ENCODE peak calls at places on chromosomes 2 and 18, in four cellular contexts. One of them, this sample, is unnamed.

GRCh38 chr2:196291873-196292800 is 120.8 kb upstream of the STK17B start:
- DNase-seq in upper lobe of right lung: no peak
- DNase-seq in CD8-positive, alpha-beta T cell: no peak
- DNase-seq in A673: no peak
- DNase-seq in this sample: no peak

GRCh38 chr2:182824056-182824758 is 42.2 kb downstream of the FRZB start:
- DNase-seq in upper lobe of right lung: no peak
- DNase-seq in CD8-positive, alpha-beta T cell: no peak
- DNase-seq in A673: no peak
- DNase-seq in this sample: no peak

GRCh38 chr18:11411021-11411420 is 198.4 kb upstream of the SLC35G4 start:
- DNase-seq in CD8-positive, alpha-beta T cell: no peak
- DNase-seq in upper lobe of right lung: no peak
- DNase-seq in A673: no peak
- DNase-seq in this sample: no peak

GRCh38 chr18:59960272-59960671 is 60.5 kb downstream of the PMAIP1 start:
- DNase-seq in upper lobe of right lung: no peak
- DNase-seq in CD8-positive, alpha-beta T cell: no peak
- DNase-seq in A673: no peak
- DNase-seq in this sample: no peak

GRCh38 chr2:15912203-15912602 is 28.1 kb upstream of the MYCN start:
- DNase-seq in A673: no peak
- DNase-seq in upper lobe of right lung: no peak
- DNase-seq in CD8-positive, alpha-beta T cell: no peak
- DNase-seq in this sample: no peak

GRCh38 chr18:28175047-28175929 is 1.6 kb downstream of the CDH2 start:
- DNase-seq in A673: no peak
- DNase-seq in upper lobe of right lung: no peak
- DNase-seq in CD8-positive, alpha-beta T cell: no peak
- DNase-seq in this sample: no peak

GRCh38 chr18:24031916-24032315 is 17.4 kb downstream of the TTC39C start:
- DNase-seq in upper lobe of right lung: no peak
- DNase-seq in CD8-positive, alpha-beta T cell: no peak
- DNase-seq in A673: no peak
- DNase-seq in this sample: no peak

GRCh38 chr2:1911811-1912210 is 167.5 kb upstream of the PXDN start:
- DNase-seq in upper lobe of right lung: no peak
- DNase-seq in CD8-positive, alpha-beta T cell: no peak
- DNase-seq in A673: no peak
- DNase-seq in this sample: no peak

GRCh38 chr18:36175481-36175880 is 11.8 kb upstream of the MOCOS start:
- DNase-seq in CD8-positive, alpha-beta T cell: no peak
- DNase-seq in A673: no peak
- DNase-seq in upper lobe of right lung: no peak
- DNase-seq in this sample: no peak

GRCh38 chr18:26961805-26962204 is 96.3 kb upstream of the AQP4 start:
- DNase-seq in upper lobe of right lung: no peak
- DNase-seq in A673: no peak
- DNase-seq in CD8-positive, alpha-beta T cell: no peak
- DNase-seq in this sample: no peak

GRCh38 chr2:47167149-47167548 is 12.0 kb upstream of the STPG4 start:
- DNase-seq in upper lobe of right lung: no peak
- DNase-seq in CD8-positive, alpha-beta T cell: no peak
- DNase-seq in A673: no peak
- DNase-seq in this sample: no peak

GRCh38 chr2:118738106-118738505 is 109.3 kb downstream of the EN1 start:
- DNase-seq in CD8-positive, alpha-beta T cell: no peak
- DNase-seq in upper lobe of right lung: no peak
- DNase-seq in A673: no peak
- DNase-seq in this sample: no peak

GRCh38 chr18:23503967-23504352 is 649 bp downstream of the RMC1 start:
- DNase-seq in A673: peak; percentile 22
- DNase-seq in upper lobe of right lung: no peak
- DNase-seq in CD8-positive, alpha-beta T cell: no peak
- DNase-seq in this sample: no peak

GRCh38 chr2:232236200-232236599 is 142.4 kb upstream of the ALPP start:
- DNase-seq in A673: no peak
- DNase-seq in CD8-positive, alpha-beta T cell: no peak
- DNase-seq in upper lobe of right lung: no peak
- DNase-seq in this sample: no peak

GRCh38 chr2:191927319-191927867 is 80.5 kb upstream of the CAVIN2 start:
- DNase-seq in CD8-positive, alpha-beta T cell: no peak
- DNase-seq in A673: peak; percentile 61
- DNase-seq in upper lobe of right lung: no peak
- DNase-seq in this sample: no peak

GRCh38 chr2:230944123-230944653 is 19.1 kb upstream of the GPR55 start:
- DNase-seq in upper lobe of right lung: no peak
- DNase-seq in A673: no peak
- DNase-seq in CD8-positive, alpha-beta T cell: no peak
- DNase-seq in this sample: no peak

GRCh38 chr2:15943914-15944313 is 3.6 kb downstream of the MYCN start:
- DNase-seq in CD8-positive, alpha-beta T cell: no peak
- DNase-seq in A673: peak; percentile 96
- DNase-seq in upper lobe of right lung: no peak
- DNase-seq in this sample: no peak

GRCh38 chr2:153388246-153388645 is 90.3 kb downstream of the RPRM start:
- DNase-seq in A673: no peak
- DNase-seq in CD8-positive, alpha-beta T cell: no peak
- DNase-seq in upper lobe of right lung: no peak
- DNase-seq in this sample: no peak

DNA sequence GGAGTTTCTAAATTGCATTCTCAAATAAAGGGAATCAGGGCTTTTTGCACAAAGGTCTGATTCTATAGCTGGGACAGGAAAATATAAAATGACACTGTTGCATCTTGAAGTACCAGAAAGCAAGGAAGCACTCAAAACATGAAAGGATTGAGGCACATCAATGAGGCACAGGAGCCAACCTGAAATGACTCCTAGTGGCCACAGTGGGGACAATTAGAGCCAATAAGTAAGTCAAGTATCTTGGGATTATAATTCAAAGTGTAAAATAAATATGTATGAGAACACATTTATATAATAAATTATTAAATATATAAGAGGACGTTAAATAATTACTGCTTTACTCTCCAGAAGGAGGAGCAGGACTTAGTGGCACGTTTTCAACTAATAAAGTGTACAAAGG is 1259.5 kb upstream of the CDH2 start:
- DNase-seq in A673: no peak
- DNase-seq in upper lobe of right lung: no peak
- DNase-seq in CD8-positive, alpha-beta T cell: no peak
- DNase-seq in this sample: no peak
- TF ChIP-seq CTCF in A673: no peak
- TF ChIP-seq CTCF in upper lobe of right lung: no peak
- TF ChIP-seq CTCF in CD8-positive, alpha-beta T cell: no peak
- TF ChIP-seq CTCF in this sample: no peak

DNA sequence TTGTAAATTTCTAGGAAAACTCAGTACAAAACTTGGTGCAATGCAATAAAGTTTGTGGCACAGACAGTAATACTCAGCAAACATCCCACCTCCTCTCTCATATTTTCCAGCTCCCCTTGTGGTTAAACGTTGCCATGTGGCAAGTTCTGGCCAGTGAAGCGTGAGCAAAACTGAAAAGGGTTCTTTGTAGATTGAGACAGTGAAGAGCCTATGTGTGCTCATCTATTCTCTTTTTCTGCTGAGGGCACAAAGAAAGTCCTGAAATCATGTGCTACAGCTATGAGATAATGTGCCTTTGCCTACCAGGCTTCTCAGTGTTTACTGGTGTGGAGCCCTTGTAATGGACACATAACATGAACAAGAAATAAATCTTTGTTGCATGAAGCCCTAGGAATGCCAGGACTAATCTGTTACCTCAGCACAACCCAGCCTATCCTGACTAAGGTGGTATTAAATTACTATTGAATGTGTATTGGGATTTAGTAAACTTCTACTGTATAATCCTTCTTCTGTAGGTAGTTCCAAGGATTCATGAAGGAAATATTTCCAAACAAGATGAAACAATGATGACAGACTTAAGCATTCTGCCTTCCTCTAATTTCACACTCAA is 13.0 kb upstream of the TYMS start:
- DNase-seq in CD8-positive, alpha-beta T cell: no peak
- DNase-seq in A673: peak; percentile 41
- DNase-seq in upper lobe of right lung: no peak
- DNase-seq in this sample: no peak
- TF ChIP-seq CTCF in CD8-positive, alpha-beta T cell: no peak
- TF ChIP-seq CTCF in A673: peak; percentile 19
- TF ChIP-seq CTCF in upper lobe of right lung: no peak
- TF ChIP-seq CTCF in this sample: no peak

GRCh38 chr18:45755936-45756335 is 32.0 kb downstream of the SLC14A1 start:
- DNase-seq in CD8-positive, alpha-beta T cell: no peak
- DNase-seq in upper lobe of right lung: no peak
- DNase-seq in A673: peak; percentile 73
- DNase-seq in this sample: no peak

GRCh38 chr18:45752681-45753080 is 28.7 kb downstream of the SLC14A1 start:
- DNase-seq in A673: no peak
- DNase-seq in upper lobe of right lung: no peak
- DNase-seq in CD8-positive, alpha-beta T cell: no peak
- DNase-seq in this sample: no peak

GRCh38 chr18:45749918-45750689 is 26.1 kb downstream of the SLC14A1 start:
- DNase-seq in upper lobe of right lung: no peak
- DNase-seq in CD8-positive, alpha-beta T cell: no peak
- DNase-seq in A673: no peak
- DNase-seq in this sample: no peak

GRCh38 chr18:45757005-45757404 is 33.0 kb downstream of the SLC14A1 start:
- DNase-seq in CD8-positive, alpha-beta T cell: no peak
- DNase-seq in upper lobe of right lung: no peak
- DNase-seq in A673: no peak
- DNase-seq in this sample: no peak

DNA sequence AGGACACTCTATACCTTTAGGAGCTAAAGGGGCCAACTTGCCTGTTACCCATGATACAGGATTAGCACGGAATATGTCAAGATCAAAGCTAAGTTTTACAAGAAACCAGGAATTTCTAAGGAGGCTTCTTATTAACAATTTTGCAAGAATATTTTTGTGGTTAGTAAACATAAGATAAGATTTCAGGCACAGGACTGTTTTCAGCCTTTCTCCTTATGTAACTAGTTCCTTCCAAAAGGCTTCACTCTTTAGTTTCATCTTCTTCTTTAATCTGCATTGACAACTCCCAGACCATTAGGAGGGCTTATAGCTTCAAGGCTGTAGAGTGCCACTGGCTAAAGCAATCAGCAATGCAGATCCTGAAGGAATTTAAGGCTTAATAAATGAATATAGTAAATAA is 29.3 kb downstream of the SLC14A1 start:
- DNase-seq in upper lobe of right lung: no peak
- DNase-seq in A673: no peak
- DNase-seq in CD8-positive, alpha-beta T cell: no peak
- DNase-seq in this sample: no peak
- TF ChIP-seq CTCF in upper lobe of right lung: no peak
- TF ChIP-seq CTCF in A673: no peak
- TF ChIP-seq CTCF in CD8-positive, alpha-beta T cell: no peak
- TF ChIP-seq CTCF in this sample: no peak

DNA sequence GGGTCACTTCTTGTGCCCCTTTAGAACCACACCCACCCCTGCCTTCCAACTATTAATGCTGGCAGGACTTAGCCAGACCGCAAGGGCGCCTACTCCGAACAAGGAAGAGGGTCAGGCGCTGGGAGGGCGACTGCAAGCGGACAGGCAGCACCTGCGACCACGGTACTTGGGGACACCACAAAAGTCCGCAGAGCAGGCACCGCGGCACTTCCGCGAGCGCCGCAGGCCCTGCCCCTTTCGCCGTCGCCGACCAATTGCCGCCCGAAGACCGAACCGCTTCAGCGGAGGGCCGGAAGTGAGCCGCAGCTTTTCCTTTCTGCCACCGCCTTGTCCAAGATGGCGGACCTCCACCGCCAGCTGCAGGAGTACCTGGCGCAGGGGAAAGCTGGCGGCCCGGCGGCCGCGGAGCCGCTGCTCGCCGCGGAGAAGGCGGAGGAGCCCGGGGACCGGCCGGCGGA is at the start of gene SFT2D3:
- DNase-seq in A673: peak; percentile 94
- DNase-seq in upper lobe of right lung: peak; percentile 97
- DNase-seq in CD8-positive, alpha-beta T cell: peak; percentile 85
- DNase-seq in this sample: peak; percentile 93
- TF ChIP-seq CTCF in A673: no peak
- TF ChIP-seq CTCF in upper lobe of right lung: no peak
- TF ChIP-seq CTCF in CD8-positive, alpha-beta T cell: no peak
- TF ChIP-seq CTCF in this sample: no peak

GRCh38 chr2:65637061-65637460 is 204.7 kb upstream of the SPRED2 start:
- DNase-seq in A673: no peak
- DNase-seq in upper lobe of right lung: no peak
- DNase-seq in CD8-positive, alpha-beta T cell: no peak
- DNase-seq in this sample: no peak

GRCh38 chr2:65639156-65639876 is 206.9 kb upstream of the SPRED2 start:
- DNase-seq in upper lobe of right lung: no peak
- DNase-seq in CD8-positive, alpha-beta T cell: no peak
- DNase-seq in A673: peak; percentile 51
- DNase-seq in this sample: no peak

GRCh38 chr2:65636024-65636423 is 203.6 kb upstream of the SPRED2 start:
- DNase-seq in upper lobe of right lung: no peak
- DNase-seq in CD8-positive, alpha-beta T cell: no peak
- DNase-seq in A673: no peak
- DNase-seq in this sample: no peak

GRCh38 chr2:65640793-65641103 is 208.3 kb upstream of the SPRED2 start:
- DNase-seq in CD8-positive, alpha-beta T cell: no peak
- DNase-seq in upper lobe of right lung: no peak
- DNase-seq in A673: no peak
- DNase-seq in this sample: no peak

GRCh38 chr2:65638438-65638837 is 206.0 kb upstream of the SPRED2 start:
- DNase-seq in CD8-positive, alpha-beta T cell: no peak
- DNase-seq in A673: peak; percentile 77
- DNase-seq in upper lobe of right lung: no peak
- DNase-seq in this sample: no peak
- TF ChIP-seq CTCF in CD8-positive, alpha-beta T cell: no peak
- TF ChIP-seq CTCF in A673: peak; percentile 46
- TF ChIP-seq CTCF in upper lobe of right lung: no peak
- TF ChIP-seq CTCF in this sample: no peak

GRCh38 chr2:234818937-234819336 is 132.9 kb upstream of the SH3BP4 start:
- DNase-seq in A673: no peak
- DNase-seq in upper lobe of right lung: no peak
- DNase-seq in CD8-positive, alpha-beta T cell: no peak
- DNase-seq in this sample: no peak
- TF ChIP-seq CTCF in A673: peak; percentile 21
- TF ChIP-seq CTCF in upper lobe of right lung: no peak
- TF ChIP-seq CTCF in CD8-positive, alpha-beta T cell: no peak
- TF ChIP-seq CTCF in this sample: no peak